ENCODE peak calls at places on chromosomes 6 and 20, in four cellular contexts. B is C1 segment of cervical spinal cord; P is stimulated activated CD4-positive, alpha-beta T cell treated with anti-CD3 and anti-CD28 coated beads, Interleukin-2, amount 100 ng/mL, for 24 hours; I is fibroblast of lung. Y is an unnamed sample.

GRCh38 chr6:16420715-16421461 is 182.5 kb downstream of the GMPR start:
- DNase-seq in I (peak), B (peak), P (peak), Y (no peak)

GRCh38 chr6:121436966-121437756 is 1.7 kb downstream of the GJA1 start:
- DNase-seq in P (peak), B (no peak), I (peak), Y (peak)

GRCh38 chr20:3922223-3922982 is 33.2 kb downstream of the PANK2 start:
- DNase-seq in I (no peak), B (no peak), P (no peak), Y (no peak)

GRCh38 chr20:23672158-23672557 is 16.7 kb downstream of the CST4 start:
- DNase-seq in P (no peak), I (no peak), B (no peak), Y (no peak)

GRCh38 chr6:118791499-118791898 is 102.5 kb upstream of the ASF1A start:
- DNase-seq in P (no peak), B (no peak), I (no peak), Y (no peak)

GRCh38 chr6:18293192-18293904 is 29.0 kb upstream of the DEK start:
- DNase-seq in I (no peak), B (no peak), P (no peak), Y (peak)

GRCh38 chr20:62824476-62825287 is 7.8 kb downstream of the COL9A3 start:
- DNase-seq in P (peak), B (no peak), I (peak), Y (no peak)

GRCh38 chr20:37737806-37738442 is 44.1 kb downstream of the CTNNBL1 start:
- DNase-seq in P (no peak), I (no peak), B (no peak), Y (no peak)